ENCODE peak calls at places on chromosomes 7 and 10, in nine cellular contexts. A, D, L, S, H, Y, I, W and C are unnamed samples.

GRCh38 chr10:60687679-60688078 is 90.6 kb upstream of the CDK1 start:
- DNase-seq in I (no peak), S (no peak), W (no peak), D (no peak), H (no peak), L (no peak), Y (no peak), A (no peak), C (no peak)

GRCh38 chr7:135998081-135998480 is 20.9 kb upstream of the MTPN start:
- DNase-seq in W (no peak), D (no peak), A (no peak), H (no peak), Y (no peak), S (no peak), I (no peak), L (no peak), C (no peak)

GRCh38 chr7:121002755-121003114 is 14.2 kb downstream of the CPED1 start:
- DNase-seq in Y (no peak), D (no peak), W (no peak), I (peak), S (no peak), H (no peak), L (no peak), A (no peak), C (no peak)

GRCh38 chr10:55740110-55740509 is 620.9 kb downstream of the ZWINT start:
- DNase-seq in L (no peak), Y (no peak), D (no peak), A (no peak), H (no peak), W (no peak), S (no peak), I (no peak), C (no peak)

GRCh38 chr10:126736737-126737136 is 66.2 kb upstream of the C10orf90 start:
- DNase-seq in A (no peak), L (no peak), S (no peak), W (no peak), I (peak), D (no peak), Y (no peak), H (no peak), C (no peak)

GRCh38 chr7:77368974-77369373 is 47.2 kb downstream of the GSAP start:
- DNase-seq in D (no peak), A (no peak), W (no peak), Y (no peak), L (peak), H (peak), S (no peak), I (no peak), C (no peak)

GRCh38 chr7:99618726-99619125 is 2.0 kb downstream of the ZSCAN25 start:
- DNase-seq in A (no peak), H (no peak), S (no peak), Y (no peak), L (no peak), W (no peak), I (no peak), D (no peak), C (no peak)

GRCh38 chr7:142583424-142583823 is 165.8 kb upstream of the PRSS1 start:
- DNase-seq in A (no peak), L (peak), S (no peak), I (peak), W (no peak), H (no peak), Y (no peak), D (no peak), C (no peak)

GRCh38 chr7:140025814-140026433 is 36.8 kb downstream of the PARP12 start:
- DNase-seq in H (no peak), S (no peak), Y (no peak), L (no peak), I (no peak), A (no peak), D (no peak), W (no peak), C (no peak)

GRCh38 chr7:50382455-50382854 is 67.7 kb downstream of the FIGNL1 start:
- DNase-seq in W (no peak), I (no peak), D (no peak), Y (no peak), L (no peak), S (no peak), H (no peak), A (no peak), C (no peak)

GRCh38 chr7:94436018-94436604 is 41.4 kb downstream of the COL1A2 start:
- DNase-seq in W (peak), I (no peak), L (peak), A (peak), D (peak), S (peak), Y (no peak), H (no peak), C (peak)

GRCh38 chr7:128879461-128879938 is 16.8 kb downstream of the ATP6V1F start:
- DNase-seq in W (peak), D (peak), Y (peak), A (no peak), I (no peak), H (no peak), L (no peak), S (no peak), C (no peak)

GRCh38 chr7:102282465-102283362 is 4.0 kb upstream of the SH2B2 start:
- DNase-seq in W (no peak), I (no peak), H (no peak), D (no peak), S (no peak), L (no peak), Y (no peak), A (no peak), C (no peak)

GRCh38 chr7:44291733-44292395 is 33.5 kb downstream of the CAMK2B start:
- DNase-seq in Y (peak), A (no peak), L (no peak), D (no peak), I (no peak), H (no peak), W (peak), S (no peak), C (no peak)

GRCh38 chr7:2719007-2719406 is 31.0 kb downstream of the AMZ1 start:
- DNase-seq in S (peak), D (no peak), Y (no peak), A (peak), I (no peak), W (no peak), H (no peak), L (peak), C (peak)

GRCh38 chr10:8993859-8994258 is 939.4 kb downstream of the GATA3 start:
- DNase-seq in S (no peak), L (no peak), W (no peak), A (no peak), D (no peak), I (no peak), H (no peak), Y (no peak), C (no peak)

GRCh38 chr7:1988533-1988930 is 244.2 kb downstream of the MAD1L1 start:
- DNase-seq in S (no peak), L (no peak), I (no peak), W (no peak), Y (no peak), H (no peak), A (no peak), D (no peak), C (no peak)

GRCh38 chr7:36289833-36290661 is 99.6 kb upstream of the ANLN start:
- DNase-seq in D (no peak), L (no peak), S (no peak), W (peak), A (no peak), I (no peak), Y (no peak), H (no peak), C (no peak)

GRCh38 chr7:96157856-96158255 is 164.0 kb downstream of the SLC25A13 start:
- DNase-seq in Y (no peak), I (no peak), W (no peak), D (no peak), L (no peak), H (no peak), S (no peak), A (no peak), C (no peak)

GRCh38 chr10:70348228-70348850 is 34.1 kb downstream of the LRRC20 start:
- DNase-seq in L (peak), S (no peak), Y (peak), H (no peak), D (peak), W (no peak), A (peak), I (no peak), C (peak)

GRCh38 chr10:7826971-7827370 is 8.7 kb downstream of the TAF3 start:
- DNase-seq in I (peak), S (no peak), L (peak), H (no peak), D (no peak), A (no peak), W (no peak), Y (no peak), C (no peak)

GRCh38 chr10:122981066-122981464 is 864 bp downstream of the PSTK start:
- DNase-seq in S (peak), A (no peak), L (peak), Y (no peak), W (no peak), H (no peak), I (peak), D (no peak), C (peak)

GRCh38 chr10:100575781-100576635 is 40.3 kb downstream of the HIF1AN start:
- DNase-seq in A (no peak), D (no peak), H (no peak), W (no peak), I (no peak), L (no peak), S (no peak), Y (no peak), C (no peak)

GRCh38 chr7:99193527-99194214 is 14.2 kb downstream of the KPNA7 start:
- DNase-seq in Y (no peak), S (no peak), I (peak), L (no peak), H (no peak), A (no peak), W (no peak), D (no peak), C (no peak)

GRCh38 chr10:104766341-104766740 is 125.3 kb downstream of the SORCS3 start:
- DNase-seq in L (no peak), W (no peak), D (no peak), A (no peak), Y (no peak), H (no peak), S (no peak), I (no peak), C (no peak)

GRCh38 chr10:125149278-125150047 is 10.9 kb downstream of the CTBP2 start:
- DNase-seq in D (peak), S (no peak), W (peak), Y (peak), I (no peak), H (no peak), L (no peak), A (no peak), C (no peak)

GRCh38 chr10:79379512-79380124 is 32.3 kb downstream of the PPIF start:
- DNase-seq in S (no peak), W (no peak), A (no peak), H (no peak), I (no peak), D (peak), L (peak), Y (no peak), C (no peak)
- H3K4me3 ChIP-seq in S (no peak), W (peak), A (no peak), H (no peak), I (no peak), D (no peak), L (no peak), Y (no peak), C (no peak)

GRCh38 chr10:5563991-5564536 is 39.3 kb downstream of the CALML3 start:
- DNase-seq in L (no peak), A (no peak), D (no peak), S (no peak), Y (peak), I (no peak), H (no peak), W (no peak), C (no peak)

GRCh38 chr10:5565205-5565545 is 40.4 kb downstream of the CALML3 start:
- DNase-seq in Y (peak), A (no peak), I (no peak), H (no peak), W (no peak), D (no peak), S (no peak), L (no peak), C (no peak)

GRCh38 chr10:5561704-5562645 is 37.2 kb downstream of the CALML3 start:
- DNase-seq in H (no peak), W (no peak), S (no peak), I (no peak), A (no peak), L (no peak), D (no peak), Y (peak), C (no peak)

GRCh38 chr10:5564537-5565204 is 39.9 kb downstream of the CALML3 start:
- DNase-seq in Y (peak), L (no peak), W (no peak), A (no peak), I (no peak), D (no peak), S (no peak), H (no peak), C (no peak)

DNA sequence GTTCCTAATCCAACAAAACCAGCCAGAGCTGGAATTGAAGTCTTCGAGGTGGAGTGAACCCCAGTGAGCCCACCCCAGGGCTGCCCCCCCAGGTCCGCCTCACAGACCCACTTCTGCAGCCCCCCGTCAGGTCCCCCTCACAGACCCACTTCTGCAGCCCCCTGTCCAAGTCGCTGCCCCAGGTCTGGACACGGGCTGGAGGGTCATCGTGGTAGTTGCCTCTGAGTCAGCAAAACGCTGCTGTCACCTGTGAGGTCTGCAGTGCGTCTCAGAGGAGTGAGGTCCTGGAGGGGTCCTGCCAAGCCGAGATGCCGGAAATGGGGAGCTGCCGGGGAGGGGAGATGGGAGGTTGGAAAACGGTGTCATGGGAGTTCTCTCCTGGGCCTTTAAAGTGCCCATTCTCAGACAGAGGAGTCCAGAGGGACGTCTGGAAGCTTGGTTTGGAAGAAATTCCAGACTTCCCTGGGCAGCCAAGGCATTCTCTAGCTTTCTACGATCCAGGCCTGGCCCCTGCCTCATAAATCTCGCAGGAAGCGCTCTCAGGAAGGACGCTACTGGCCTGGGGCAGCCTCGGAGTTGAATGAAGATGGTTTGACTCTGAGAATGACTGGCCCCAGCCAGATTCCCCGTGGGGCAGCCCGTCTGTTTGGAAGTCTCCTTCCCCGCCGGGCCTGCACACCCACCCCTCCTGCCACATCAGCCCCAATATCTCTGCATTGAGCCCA is 38.6 kb downstream of the CALML3 start:
- DNase-seq in Y (peak), A (no peak), S (no peak), L (peak), W (no peak), H (no peak), I (no peak), D (no peak), C (no peak)
- H3K4me3 ChIP-seq in Y (no peak), A (peak), S (no peak), L (no peak), W (no peak), H (no peak), I (no peak), D (no peak), C (no peak)

GRCh38 chr10:1595726-1596125 is 141.6 kb downstream of the ADARB2 start:
- DNase-seq in W (no peak), H (no peak), D (no peak), I (no peak), L (no peak), Y (no peak), S (no peak), A (no peak), C (no peak)
- H3K4me3 ChIP-seq in W (no peak), H (no peak), D (no peak), I (no peak), L (no peak), Y (no peak), S (no peak), A (no peak), C (no peak)

DNA sequence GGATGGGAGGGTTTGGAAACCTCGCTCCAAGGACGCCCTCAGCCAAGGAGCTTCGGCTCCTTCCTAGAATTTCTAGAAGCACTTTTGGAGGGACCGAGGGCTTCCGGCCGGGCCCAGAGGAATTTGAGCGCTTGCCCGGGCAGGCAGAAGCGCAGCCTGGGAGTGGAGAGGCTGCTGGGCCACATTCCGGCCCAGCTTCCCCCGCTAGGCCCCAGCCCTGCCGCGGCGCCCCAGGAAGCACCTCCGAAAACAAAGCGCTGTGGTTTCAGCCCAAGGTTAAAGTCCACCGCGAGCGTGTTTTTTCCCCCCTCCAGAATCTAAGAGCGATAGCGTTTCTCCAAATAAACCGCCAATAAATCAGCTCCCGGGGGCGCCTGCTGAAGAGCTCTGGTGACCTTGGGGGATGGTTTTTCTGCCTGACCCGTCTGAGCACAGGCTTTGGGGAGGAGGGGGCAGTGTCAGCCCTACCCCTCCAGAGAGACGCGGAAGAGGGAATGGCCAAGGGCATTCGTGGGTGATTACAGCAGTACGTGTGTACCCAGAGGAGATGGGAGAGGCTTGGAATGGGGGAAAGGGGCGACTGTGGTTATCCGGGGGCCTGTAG is 5.7 kb upstream of the TNRC18 start:
- DNase-seq in A (no peak), H (no peak), S (no peak), I (no peak), W (peak), Y (peak), D (peak), L (peak), C (no peak)
- H3K4me3 ChIP-seq in A (no peak), H (peak), S (peak), I (peak), W (peak), Y (peak), D (peak), L (peak), C (no peak)

GRCh38 chr10:44415121-44415520 is 30.2 kb upstream of the CXCL12 start:
- DNase-seq in D (no peak), W (no peak), H (no peak), Y (no peak), A (no peak), S (no peak), L (no peak), I (no peak), C (no peak)

GRCh38 chr10:44417761-44418160 is 32.9 kb upstream of the CXCL12 start:
- DNase-seq in A (no peak), W (no peak), S (no peak), L (no peak), Y (no peak), I (no peak), D (no peak), H (no peak), C (no peak)

GRCh38 chr10:44416976-44417375 is 32.1 kb upstream of the CXCL12 start:
- DNase-seq in S (no peak), Y (no peak), H (no peak), D (no peak), A (no peak), L (no peak), W (no peak), I (no peak), C (no peak)

GRCh38 chr10:44418637-44419036 is 33.7 kb upstream of the CXCL12 start:
- DNase-seq in D (no peak), H (no peak), Y (no peak), L (no peak), S (no peak), W (no peak), A (no peak), I (no peak), C (no peak)

DNA sequence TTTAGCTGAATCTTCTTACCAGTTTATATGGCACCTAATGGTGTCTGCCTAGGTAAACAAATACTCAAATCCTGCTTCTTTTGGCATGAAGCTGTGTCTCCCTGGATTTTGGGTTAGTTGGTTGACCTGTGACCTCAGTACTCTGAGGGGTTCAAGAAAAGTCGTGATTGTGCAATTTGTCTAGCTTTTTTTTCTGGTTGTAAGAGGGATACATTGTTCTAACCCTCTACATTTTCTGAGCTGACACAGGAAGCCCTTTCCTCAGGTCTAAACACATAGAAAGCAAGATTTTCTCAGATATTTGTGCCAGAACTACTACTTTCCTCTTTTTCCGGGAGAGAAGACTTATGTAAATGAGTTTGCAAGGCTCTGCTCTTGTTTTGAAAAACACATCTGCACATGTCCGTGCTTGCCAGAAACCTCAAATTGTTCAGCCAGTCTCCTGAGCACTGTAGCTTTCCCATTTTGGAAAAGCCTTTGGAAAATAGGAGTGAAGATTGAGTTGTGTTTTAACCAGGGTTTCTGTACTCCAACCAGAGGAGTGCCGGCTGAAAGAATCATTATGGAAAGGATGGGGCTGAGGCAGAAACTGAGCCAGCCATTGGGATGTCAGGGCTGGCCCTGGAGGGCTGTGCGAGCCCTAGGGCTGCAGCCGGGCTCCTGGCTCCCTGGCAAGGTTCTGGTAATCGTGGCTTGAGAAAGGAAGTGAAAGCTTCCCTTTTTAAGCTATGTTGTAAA is 31.3 kb upstream of the CXCL12 start:
- DNase-seq in A (no peak), W (no peak), Y (no peak), H (no peak), D (no peak), L (no peak), S (no peak), I (no peak), C (no peak)
- H3K4me3 ChIP-seq in A (no peak), W (no peak), Y (no peak), H (no peak), D (no peak), L (no peak), S (no peak), I (no peak), C (no peak)

GRCh38 chr10:22318772-22319171 is 2.1 kb upstream of the BMI1 start:
- DNase-seq in Y (no peak), I (no peak), A (no peak), S (no peak), L (no peak), H (no peak), W (no peak), D (no peak), C (no peak)
- H3K4me3 ChIP-seq in Y (no peak), I (no peak), A (no peak), S (no peak), L (no peak), H (no peak), W (no peak), D (no peak), C (no peak)